ENCODE peak calls at places on chromosomes 12 and 14, in ten cellular contexts. I is A549, B is endothelial cell of umbilical vein, M is uterus, L is tibial nerve, Q is HCT116, A is transverse colon, C is upper lobe of left lung, E is stomach, T is body of pancreas. P is an unnamed sample.

GRCh38 chr14:55373784-55374725 is 37.6 kb downstream of the ATG14 start:
- DNase-seq in I (no peak), B (peak), M (no peak), L (no peak), Q (peak), A (no peak), C (no peak), E (no peak), T (no peak), P (no peak)

GRCh38 chr14:55077155-55077554 is 25.7 kb downstream of the MAPK1IP1L start:
- DNase-seq in I (peak), B (no peak), M (no peak), L (no peak), Q (peak), A (peak), C (no peak), E (peak), T (no peak), P (no peak)

GRCh38 chr14:66638688-66639087 is 130.7 kb downstream of the GPHN start:
- DNase-seq in I (peak), B (peak), M (no peak), L (no peak), Q (no peak), A (no peak), C (no peak), E (no peak), T (no peak), P (no peak)

GRCh38 chr12:130761537-130762318 is 45.6 kb upstream of the RIMBP2 start:
- DNase-seq in I (peak), B (no peak), M (peak), L (no peak), Q (peak), A (peak), C (no peak), E (no peak), T (peak), P (no peak)

GRCh38 chr12:127717293-127717692 is 549.7 kb upstream of the TMEM132C start:
- DNase-seq in I (no peak), B (no peak), M (no peak), L (no peak), Q (no peak), A (no peak), C (no peak), E (no peak), T (no peak), P (no peak)

GRCh38 chr14:55976219-55976618 is 142.0 kb upstream of the PELI2 start:
- DNase-seq in I (no peak), B (peak), M (no peak), L (no peak), Q (peak), A (peak), C (no peak), E (peak), T (peak), P (no peak)

GRCh38 chr12:92703777-92704176 is 988 bp downstream of the PLEKHG7 start:
- DNase-seq in I (no peak), B (no peak), M (no peak), L (no peak), Q (no peak), A (no peak), C (no peak), E (no peak), T (no peak), P (no peak)

GRCh38 chr12:95663525-95663924 is 112.2 kb upstream of the USP44 start:
- DNase-seq in I (no peak), B (peak), M (no peak), L (no peak), Q (no peak), A (no peak), C (no peak), E (no peak), T (no peak), P (no peak)

GRCh38 chr12:132068250-132068649 is 75.9 kb downstream of the DDX51 start:
- DNase-seq in I (no peak), B (no peak), M (no peak), L (no peak), Q (no peak), A (no peak), C (no peak), E (no peak), T (no peak), P (no peak)

GRCh38 chr12:52052471-52053186 is 1.4 kb downstream of the NR4A1 start:
- DNase-seq in I (peak), B (no peak), M (peak), L (no peak), Q (no peak), A (peak), C (peak), E (peak), T (peak), P (no peak)

GRCh38 chr12:95802482-95803264 is 12.1 kb upstream of the NTN4 start:
- DNase-seq in I (peak), B (peak), M (no peak), L (no peak), Q (peak), A (peak), C (peak), E (no peak), T (peak), P (no peak)

GRCh38 chr12:111741235-111741812 is 25.4 kb upstream of the ALDH2 start:
- DNase-seq in I (no peak), B (peak), M (no peak), L (no peak), Q (no peak), A (peak), C (no peak), E (peak), T (peak), P (no peak)

GRCh38 chr12:98939350-98939749 is 294.3 kb downstream of the APAF1 start:
- DNase-seq in I (peak), B (peak), M (no peak), L (no peak), Q (peak), A (no peak), C (no peak), E (no peak), T (no peak), P (no peak)
- TF ChIP-seq CTCF in I (peak), B (peak), M (no peak), L (peak), Q (peak), A (no peak), C (no peak), E (no peak), T (peak), P (no peak)

DNA sequence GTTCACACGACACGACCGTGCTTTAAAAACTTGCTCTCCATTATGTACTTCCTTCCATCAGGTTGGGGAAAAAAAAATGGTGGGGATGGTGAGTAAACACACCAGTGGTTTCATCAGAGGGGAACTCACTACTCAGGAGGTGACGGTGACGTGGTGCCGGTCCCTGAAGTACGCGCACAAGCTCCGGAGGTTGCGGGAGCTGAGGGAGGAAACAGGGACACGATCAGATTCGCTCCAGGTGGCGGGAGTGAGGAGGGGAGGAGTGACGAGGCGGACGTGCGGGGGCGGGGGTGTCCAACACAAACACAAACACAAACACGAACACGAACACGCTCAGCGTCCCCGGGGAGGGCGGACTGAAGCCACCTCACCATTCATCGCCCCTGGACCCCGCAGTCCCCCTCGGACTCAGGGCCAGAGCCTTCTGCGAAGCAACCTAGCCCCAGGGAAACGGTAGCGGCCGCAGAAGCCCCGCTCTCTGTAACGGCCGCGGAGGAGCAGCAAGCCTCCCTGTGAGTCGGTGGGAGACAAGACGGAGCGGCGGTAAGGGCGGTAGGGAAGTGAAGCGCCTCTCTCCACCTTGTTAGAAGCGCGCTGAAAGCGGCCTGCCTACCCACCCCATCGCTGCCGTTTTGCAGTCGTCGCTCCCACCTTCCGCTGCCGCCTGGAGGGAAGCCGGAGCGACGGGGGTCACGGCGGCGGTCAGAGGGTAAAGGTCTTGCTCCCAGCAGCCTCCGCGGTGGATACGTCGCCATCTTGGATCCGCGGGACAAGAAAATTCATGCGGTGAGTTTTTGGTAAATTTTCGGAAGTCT is at the start of gene CNOT2:
- DNase-seq in I (peak), B (peak), M (peak), L (peak), Q (peak), A (peak), C (peak), E (peak), T (peak), P (peak)
- TF ChIP-seq POLR2A in I (peak), B (peak), M (no peak), L (peak), Q (peak), A (peak), C (peak), E (no peak), T (peak), P (no peak)

GRCh38 chr12:119139448-119139847 is 39.3 kb upstream of the HSPB8 start:
- DNase-seq in I (no peak), B (no peak), M (no peak), L (no peak), Q (no peak), A (no peak), C (no peak), E (no peak), T (no peak), P (no peak)
- H3K4me3 ChIP-seq in I (no peak), B (no peak), M (no peak), L (no peak), Q (no peak), A (no peak), C (no peak), E (no peak), T (no peak), P (no peak)

GRCh38 chr14:99748529-99748928 is 44.7 kb upstream of the EML1 start:
- DNase-seq in I (no peak), B (no peak), M (no peak), L (no peak), Q (no peak), A (no peak), C (no peak), E (no peak), T (no peak), P (no peak)

GRCh38 chr14:99749763-99750715 is 43.2 kb upstream of the EML1 start:
- DNase-seq in I (no peak), B (no peak), M (no peak), L (no peak), Q (no peak), A (no peak), C (no peak), E (no peak), T (no peak), P (no peak)

GRCh38 chr14:99750746-99751450 is 42.3 kb upstream of the EML1 start:
- DNase-seq in I (no peak), B (no peak), M (no peak), L (no peak), Q (no peak), A (no peak), C (no peak), E (no peak), T (no peak), P (no peak)

GRCh38 chr14:99747582-99748330 is 45.5 kb upstream of the EML1 start:
- DNase-seq in I (no peak), B (no peak), M (no peak), L (no peak), Q (no peak), A (no peak), C (no peak), E (no peak), T (no peak), P (no peak)

DNA sequence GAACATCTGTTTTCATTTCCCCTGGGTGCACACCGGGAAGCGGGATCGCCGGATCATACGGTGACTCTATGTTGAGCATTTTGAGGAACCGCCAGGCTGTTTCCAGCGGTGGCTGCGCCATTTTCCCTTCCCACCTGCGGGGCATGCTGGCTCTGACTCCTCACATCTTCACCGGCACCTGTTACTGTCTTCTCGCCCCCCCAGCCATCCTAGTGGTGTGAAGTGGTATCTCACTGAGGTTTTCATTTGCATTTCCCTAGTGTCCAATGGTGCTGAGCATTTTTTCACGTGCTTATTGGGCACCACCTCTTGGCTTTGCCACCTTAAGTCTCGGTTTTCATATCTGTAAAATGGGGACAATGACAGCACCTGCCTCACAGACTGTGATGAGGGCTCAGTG is 44.1 kb upstream of the EML1 start:
- DNase-seq in I (peak), B (no peak), M (no peak), L (no peak), Q (no peak), A (no peak), C (no peak), E (no peak), T (no peak), P (no peak)
- TF ChIP-seq CTCF in I (no peak), B (peak), M (no peak), L (no peak), Q (peak), A (no peak), C (no peak), E (no peak), T (no peak), P (no peak)

GRCh38 chr12:78797201-78797931 is 67.2 kb upstream of the SYT1 start:
- DNase-seq in I (no peak), B (no peak), M (no peak), L (no peak), Q (no peak), A (no peak), C (no peak), E (no peak), T (no peak), P (no peak)

GRCh38 chr12:78804262-78804661 is 60.3 kb upstream of the SYT1 start:
- DNase-seq in I (no peak), B (no peak), M (no peak), L (no peak), Q (no peak), A (no peak), C (no peak), E (no peak), T (no peak), P (no peak)

GRCh38 chr12:78795934-78796445 is 68.6 kb upstream of the SYT1 start:
- DNase-seq in I (no peak), B (no peak), M (no peak), L (no peak), Q (no peak), A (no peak), C (no peak), E (no peak), T (no peak), P (no peak)

GRCh38 chr12:78802593-78802992 is 62.0 kb upstream of the SYT1 start:
- DNase-seq in I (peak), B (no peak), M (no peak), L (no peak), Q (no peak), A (no peak), C (no peak), E (no peak), T (no peak), P (no peak)

DNA sequence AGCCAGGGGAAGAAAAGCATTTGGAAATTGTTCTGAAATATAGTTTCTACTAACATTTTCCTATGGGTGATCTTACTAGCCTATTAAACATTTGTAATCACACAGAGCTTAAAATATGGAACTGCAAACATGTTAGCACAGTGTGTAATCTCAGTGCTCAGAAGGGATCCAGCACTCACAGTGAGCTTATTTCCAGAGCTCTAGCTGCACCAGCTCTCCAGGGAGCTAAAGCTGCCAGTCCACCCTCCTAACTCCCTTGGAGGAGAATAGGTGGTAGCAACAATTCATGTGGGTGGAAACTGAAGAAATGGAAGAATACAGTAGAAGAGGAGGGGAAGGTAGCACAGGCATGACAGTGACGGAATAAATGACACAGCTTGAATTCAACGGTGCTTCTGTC is 64.9 kb upstream of the SYT1 start:
- DNase-seq in I (no peak), B (no peak), M (no peak), L (no peak), Q (no peak), A (no peak), C (no peak), E (no peak), T (no peak), P (no peak)
- TF ChIP-seq POLR2A in I (no peak), B (no peak), M (no peak), L (no peak), Q (no peak), A (no peak), C (no peak), E (no peak), T (no peak), P (no peak)

GRCh38 chr14:74952697-74953484 is 2.5 kb downstream of the PGF start:
- DNase-seq in I (no peak), B (no peak), M (no peak), L (no peak), Q (no peak), A (no peak), C (no peak), E (no peak), T (no peak), P (no peak)
- H3K4me3 ChIP-seq in I (no peak), B (peak), M (no peak), L (peak), Q (no peak), A (no peak), C (no peak), E (no peak), T (no peak), P (no peak)